ENCODE peak calls at places on chromosomes 5 and 9, in nine cellular contexts. One of them, this sample, is unnamed.

GRCh38 chr9:133633681-133633990 is 2.5 kb upstream of the DBH start:
- DNase-seq in EL: no peak
- DNase-seq in uterus: no peak
- DNase-seq in stimulated activated CD4-positive, alpha-beta T cell treated with anti-CD3 and anti-CD28 coated beads, Interleukin-12 subunit alpha, Interleukin-12 subunit beta, amount 100 ng/mL, for 4 hours: no peak
- DNase-seq in endothelial cell: no peak
- DNase-seq in RWPE1: no peak
- DNase-seq in germinal center: no peak
- DNase-seq in HFFc6: no peak
- DNase-seq in activated T-helper 1 cell treated with Interleukin-2 at 50 U/mL for 16 hours: no peak
- DNase-seq in this sample: no peak

GRCh38 chr5:176732736-176733585 is 77.4 kb upstream of the UNC5A start:
- DNase-seq in EL: no peak
- DNase-seq in uterus: no peak
- DNase-seq in stimulated activated CD4-positive, alpha-beta T cell treated with anti-CD3 and anti-CD28 coated beads, Interleukin-12 subunit alpha, Interleukin-12 subunit beta, amount 100 ng/mL, for 4 hours: no peak
- DNase-seq in endothelial cell: no peak
- DNase-seq in RWPE1: no peak
- DNase-seq in germinal center: no peak
- DNase-seq in HFFc6: no peak
- DNase-seq in activated T-helper 1 cell treated with Interleukin-2 at 50 U/mL for 16 hours: no peak
- DNase-seq in this sample: no peak

GRCh38 chr9:136254381-136255165 is 9.0 kb upstream of the QSOX2 start:
- DNase-seq in EL: no peak
- DNase-seq in uterus: no peak
- DNase-seq in stimulated activated CD4-positive, alpha-beta T cell treated with anti-CD3 and anti-CD28 coated beads, Interleukin-12 subunit alpha, Interleukin-12 subunit beta, amount 100 ng/mL, for 4 hours: no peak
- DNase-seq in endothelial cell: no peak
- DNase-seq in RWPE1: no peak
- DNase-seq in germinal center: no peak
- DNase-seq in HFFc6: no peak
- DNase-seq in activated T-helper 1 cell treated with Interleukin-2 at 50 U/mL for 16 hours: no peak
- DNase-seq in this sample: no peak

GRCh38 chr5:118857700-118858099 is 130.6 kb downstream of the DTWD2 start:
- DNase-seq in EL: no peak
- DNase-seq in uterus: no peak
- DNase-seq in stimulated activated CD4-positive, alpha-beta T cell treated with anti-CD3 and anti-CD28 coated beads, Interleukin-12 subunit alpha, Interleukin-12 subunit beta, amount 100 ng/mL, for 4 hours: no peak
- DNase-seq in endothelial cell: no peak
- DNase-seq in RWPE1: no peak
- DNase-seq in germinal center: no peak
- DNase-seq in HFFc6: no peak
- DNase-seq in activated T-helper 1 cell treated with Interleukin-2 at 50 U/mL for 16 hours: no peak
- DNase-seq in this sample: peak; percentile 6

GRCh38 chr5:112267231-112267630 is 151.8 kb downstream of the EPB41L4A start:
- DNase-seq in EL: no peak
- DNase-seq in uterus: no peak
- DNase-seq in stimulated activated CD4-positive, alpha-beta T cell treated with anti-CD3 and anti-CD28 coated beads, Interleukin-12 subunit alpha, Interleukin-12 subunit beta, amount 100 ng/mL, for 4 hours: no peak
- DNase-seq in endothelial cell: no peak
- DNase-seq in RWPE1: no peak
- DNase-seq in germinal center: no peak
- DNase-seq in HFFc6: no peak
- DNase-seq in activated T-helper 1 cell treated with Interleukin-2 at 50 U/mL for 16 hours: no peak
- DNase-seq in this sample: no peak

GRCh38 chr9:16832101-16832500 is 38.4 kb downstream of the BNC2 start:
- DNase-seq in EL: no peak
- DNase-seq in uterus: no peak
- DNase-seq in stimulated activated CD4-positive, alpha-beta T cell treated with anti-CD3 and anti-CD28 coated beads, Interleukin-12 subunit alpha, Interleukin-12 subunit beta, amount 100 ng/mL, for 4 hours: no peak
- DNase-seq in endothelial cell: no peak
- DNase-seq in RWPE1: no peak
- DNase-seq in germinal center: no peak
- DNase-seq in HFFc6: no peak
- DNase-seq in activated T-helper 1 cell treated with Interleukin-2 at 50 U/mL for 16 hours: no peak
- DNase-seq in this sample: no peak

GRCh38 chr5:59768204-59769040 is 125.1 kb downstream of the PDE4D start:
- DNase-seq in EL: peak; percentile 75
- DNase-seq in uterus: peak; percentile 51
- DNase-seq in stimulated activated CD4-positive, alpha-beta T cell treated with anti-CD3 and anti-CD28 coated beads, Interleukin-12 subunit alpha, Interleukin-12 subunit beta, amount 100 ng/mL, for 4 hours: peak; percentile 10
- DNase-seq in endothelial cell: peak; percentile 30
- DNase-seq in RWPE1: peak; percentile 60
- DNase-seq in germinal center: peak; percentile 23
- DNase-seq in HFFc6: peak; percentile 36
- DNase-seq in activated T-helper 1 cell treated with Interleukin-2 at 50 U/mL for 16 hours: no peak
- DNase-seq in this sample: peak; percentile 92

GRCh38 chr5:156479864-156480263 is 152.9 kb downstream of the SGCD start:
- DNase-seq in EL: no peak
- DNase-seq in uterus: no peak
- DNase-seq in stimulated activated CD4-positive, alpha-beta T cell treated with anti-CD3 and anti-CD28 coated beads, Interleukin-12 subunit alpha, Interleukin-12 subunit beta, amount 100 ng/mL, for 4 hours: no peak
- DNase-seq in endothelial cell: no peak
- DNase-seq in RWPE1: no peak
- DNase-seq in germinal center: no peak
- DNase-seq in HFFc6: no peak
- DNase-seq in activated T-helper 1 cell treated with Interleukin-2 at 50 U/mL for 16 hours: no peak
- DNase-seq in this sample: no peak

GRCh38 chr9:34989946-34990635 is 546 bp downstream of the DNAJB5 start:
- DNase-seq in EL: peak; percentile 62
- DNase-seq in uterus: peak; percentile 74
- DNase-seq in stimulated activated CD4-positive, alpha-beta T cell treated with anti-CD3 and anti-CD28 coated beads, Interleukin-12 subunit alpha, Interleukin-12 subunit beta, amount 100 ng/mL, for 4 hours: peak; percentile 30
- DNase-seq in endothelial cell: peak; percentile 74
- DNase-seq in RWPE1: no peak
- DNase-seq in germinal center: peak; percentile 48
- DNase-seq in HFFc6: no peak
- DNase-seq in activated T-helper 1 cell treated with Interleukin-2 at 50 U/mL for 16 hours: no peak
- DNase-seq in this sample: peak; percentile 42

GRCh38 chr9:18437315-18438200 is 36.4 kb upstream of the ADAMTSL1 start:
- DNase-seq in EL: peak; percentile 85
- DNase-seq in uterus: peak; percentile 25
- DNase-seq in stimulated activated CD4-positive, alpha-beta T cell treated with anti-CD3 and anti-CD28 coated beads, Interleukin-12 subunit alpha, Interleukin-12 subunit beta, amount 100 ng/mL, for 4 hours: no peak
- DNase-seq in endothelial cell: no peak
- DNase-seq in RWPE1: no peak
- DNase-seq in germinal center: no peak
- DNase-seq in HFFc6: peak; percentile 80
- DNase-seq in activated T-helper 1 cell treated with Interleukin-2 at 50 U/mL for 16 hours: no peak
- DNase-seq in this sample: peak; percentile 52

GRCh38 chr5:12522116-12522515 is 617.9 kb upstream of the CTNND2 start:
- DNase-seq in EL: no peak
- DNase-seq in uterus: no peak
- DNase-seq in stimulated activated CD4-positive, alpha-beta T cell treated with anti-CD3 and anti-CD28 coated beads, Interleukin-12 subunit alpha, Interleukin-12 subunit beta, amount 100 ng/mL, for 4 hours: no peak
- DNase-seq in endothelial cell: no peak
- DNase-seq in RWPE1: peak; percentile 24
- DNase-seq in germinal center: no peak
- DNase-seq in HFFc6: no peak
- DNase-seq in activated T-helper 1 cell treated with Interleukin-2 at 50 U/mL for 16 hours: no peak
- DNase-seq in this sample: no peak

GRCh38 chr5:133256276-133256675 is 204.5 kb downstream of the HSPA4 start:
- DNase-seq in EL: no peak
- DNase-seq in uterus: no peak
- DNase-seq in stimulated activated CD4-positive, alpha-beta T cell treated with anti-CD3 and anti-CD28 coated beads, Interleukin-12 subunit alpha, Interleukin-12 subunit beta, amount 100 ng/mL, for 4 hours: no peak
- DNase-seq in endothelial cell: no peak
- DNase-seq in RWPE1: no peak
- DNase-seq in germinal center: no peak
- DNase-seq in HFFc6: no peak
- DNase-seq in activated T-helper 1 cell treated with Interleukin-2 at 50 U/mL for 16 hours: no peak
- DNase-seq in this sample: no peak

GRCh38 chr5:170120576-170120975 is 14.9 kb downstream of the FOXI1 start:
- DNase-seq in EL: peak; percentile 67
- DNase-seq in uterus: no peak
- DNase-seq in stimulated activated CD4-positive, alpha-beta T cell treated with anti-CD3 and anti-CD28 coated beads, Interleukin-12 subunit alpha, Interleukin-12 subunit beta, amount 100 ng/mL, for 4 hours: no peak
- DNase-seq in endothelial cell: no peak
- DNase-seq in RWPE1: no peak
- DNase-seq in germinal center: no peak
- DNase-seq in HFFc6: peak; percentile 77
- DNase-seq in activated T-helper 1 cell treated with Interleukin-2 at 50 U/mL for 16 hours: no peak
- DNase-seq in this sample: peak; percentile 68

This sample was measured in iris pigment epithelial cell.